ENCODE peak calls at places on chromosomes 16 and 17, in eight cellular contexts. Y is C1 segment of cervical spinal cord; Q is activated CD4-positive, CD25-positive, alpha-beta regulatory T cell treated with anti-CD3 and anti-CD28 coated beads, Interleukin-2, amount 50 U/mL, for 16 hours; R is AG09309; X is stimulated activated naive CD8-positive, alpha-beta T cell treated with anti-CD3 and anti-CD28 coated beads, Interleukin-15, Interleukin-2, amounts not matched to agents 100 U/mL and 50 U/mL, for 24 hours; P is upper lobe of right lung; J is T follicular helper cell; B is heart right ventricle. L is an unnamed sample.

GRCh38 chr17:59783221-59784016 is 76.0 kb downstream of the VMP1 start:
- DNase-seq in B (no peak), Y (no peak), R (no peak), J (no peak), P (no peak), X (no peak), Q (no peak), L (peak)

GRCh38 chr17:38550661-38551060 is 55.1 kb downstream of the SRCIN1 start:
- DNase-seq in R (peak), J (no peak), Q (no peak), X (no peak), P (no peak), B (peak), Y (peak), L (no peak)

GRCh38 chr17:29124135-29124930 is 55.9 kb downstream of the MYO18A start:
- DNase-seq in Y (no peak), J (no peak), B (peak), R (peak), X (peak), P (no peak), Q (no peak), L (no peak)

GRCh38 chr16:20369452-20370054 is 17.0 kb upstream of the UMOD start:
- DNase-seq in Y (no peak), P (no peak), J (no peak), Q (no peak), R (no peak), B (no peak), X (no peak), L (no peak)

GRCh38 chr17:5695480-5695879 is 111.2 kb upstream of the NLRP1 start:
- DNase-seq in X (no peak), J (no peak), R (no peak), Q (no peak), B (no peak), P (no peak), Y (no peak), L (no peak)

GRCh38 chr16:81528258-81528657 is 83.7 kb downstream of the CMIP start:
- DNase-seq in J (no peak), X (no peak), Q (no peak), R (no peak), Y (no peak), B (no peak), P (peak), L (no peak)

GRCh38 chr16:79092846-79093245 is 507.7 kb downstream of the MAF start:
- DNase-seq in J (no peak), X (no peak), P (no peak), Q (no peak), R (no peak), Y (no peak), B (no peak), L (no peak)

GRCh38 chr16:2485811-2486507 is 11.0 kb downstream of the TBC1D24 start:
- DNase-seq in J (no peak), Q (no peak), B (no peak), X (no peak), P (no peak), Y (no peak), R (no peak), L (no peak)

GRCh38 chr16:9075299-9076071 is 16.0 kb upstream of the HAPSTR1 start:
- DNase-seq in Q (no peak), P (no peak), R (no peak), Y (no peak), X (no peak), J (no peak), B (no peak), L (no peak)

L was measured in hypothalamus.